ENCODE peak calls at places on chromosomes 3 and 15, in ten cellular contexts. F is non-pigmented ciliary epithelial cell; M is germinal center; Z is heart right ventricle; N is SJSA1; O is NCI-H1092 treated with DMSO at 0.1 percent for 48 hours; I is C1 segment of cervical spinal cord; S is endothelial cell; J is stimulated activated naive CD8-positive, alpha-beta T cell treated with anti-CD3 and anti-CD28 coated beads, Interleukin-15, Interleukin-2, amounts not matched to agents 100 U/mL and 50 U/mL, for 24 hours; R is cortex of kidney. C is an unnamed sample.

GRCh38 chr3:178768072-178768864 is 232.0 kb downstream of the KCNMB2 start:
- DNase-seq in I (no peak), F (no peak), M (no peak), S (no peak), J (no peak), N (no peak), R (no peak), O (no peak), Z (no peak), C (no peak)

GRCh38 chr3:86180696-86181095 is 810.3 kb downstream of the VGLL3 start:
- DNase-seq in R (no peak), Z (no peak), M (no peak), I (no peak), F (no peak), J (no peak), S (peak; percentile 31), O (peak; percentile 16), N (no peak), C (no peak)

GRCh38 chr15:90560229-90560771 is 30.6 kb downstream of the CRTC3 start:
- DNase-seq in F (peak; percentile 82), N (peak; percentile 77), R (no peak), Z (peak; percentile 72), I (no peak), O (no peak), M (no peak), J (no peak), S (no peak), C (no peak)

GRCh38 chr15:32877201-32877600 is 159.4 kb downstream of the GREM1 start:
- DNase-seq in M (no peak), O (no peak), J (no peak), N (no peak), I (no peak), Z (no peak), F (no peak), R (no peak), S (no peak), C (no peak)

GRCh38 chr3:157888040-157888439 is 218.2 kb downstream of the SHOX2 start:
- DNase-seq in Z (no peak), S (no peak), N (no peak), F (no peak), O (no peak), R (no peak), I (no peak), J (no peak), M (no peak), C (no peak)

GRCh38 chr3:33722626-33723370 is 4.7 kb upstream of the CLASP2 start:
- DNase-seq in O (no peak), S (no peak), M (no peak), Z (no peak), I (no peak), F (no peak), J (no peak), R (no peak), N (no peak), C (no peak)

GRCh38 chr3:195184716-195185421 is 86.1 kb downstream of the XXYLT1 start:
- DNase-seq in M (no peak), Z (no peak), I (no peak), O (no peak), S (no peak), N (no peak), J (no peak), F (no peak), R (no peak), C (no peak)

GRCh38 chr3:32937331-32937730 is 14.1 kb upstream of the CCR4 start:
- DNase-seq in N (no peak), M (no peak), I (no peak), Z (no peak), S (no peak), O (no peak), J (no peak), R (no peak), F (no peak), C (no peak)

GRCh38 chr3:153422314-153422713 is 260.3 kb downstream of the RAP2B start:
- DNase-seq in S (no peak), J (no peak), R (no peak), N (no peak), M (no peak), F (no peak), I (no peak), Z (no peak), O (no peak), C (no peak)

GRCh38 chr3:42682301-42683070 is 2.9 kb upstream of the KLHL40 start:
- DNase-seq in O (no peak), J (no peak), S (no peak), M (no peak), N (no peak), I (no peak), R (no peak), F (no peak), Z (no peak), C (no peak)

GRCh38 chr15:22877122-22877521 is 38.7 kb downstream of the NIPA2 start:
- DNase-seq in I (no peak), Z (no peak), J (no peak), O (no peak), M (no peak), S (no peak), F (no peak), N (no peak), R (no peak), C (no peak)

GRCh38 chr3:59286791-59287531 is 237.1 kb upstream of the CFAP20DC start:
- DNase-seq in M (no peak), J (peak; percentile 49), F (no peak), N (no peak), S (no peak), I (no peak), Z (peak; percentile 9), O (no peak), R (no peak), C (peak; percentile 25)

GRCh38 chr15:60822403-60822802 is 343.5 kb upstream of the ICE2 start:
- DNase-seq in F (no peak), Z (no peak), R (no peak), M (no peak), O (no peak), N (no peak), J (no peak), I (no peak), S (no peak), C (no peak)

GRCh38 chr3:186425788-186426730 is 64.0 kb upstream of the DGKG start:
- DNase-seq in I (no peak), R (no peak), N (no peak), F (no peak), Z (no peak), S (no peak), M (peak; percentile 44), O (no peak), J (no peak), C (no peak)

GRCh38 chr3:115108614-115109013 is 38.5 kb downstream of the ZBTB20 start:
- DNase-seq in S (no peak), Z (no peak), R (no peak), N (no peak), J (no peak), M (no peak), O (no peak), F (no peak), I (no peak), C (no peak)

C was measured in cerebellar cortex.